ENCODE peak calls at places on chromosomes 6 and 20, in eight cellular contexts. One of them, this sample, is unnamed.

GRCh38 chr6:108559097-108559883 is 1.4 kb upstream of the FOXO3 start:
- DNase-seq in T-cell: peak; percentile 89
- DNase-seq in iPS-NIHi11: peak; percentile 58
- DNase-seq in T-helper 9 cell: peak; percentile 82
- DNase-seq in activated T-helper 1 cell treated with Interleukin-2 at 50 U/mL for 16 hours: peak; percentile 83
- DNase-seq in activated CD8-positive, alpha-beta memory T cell treated with anti-CD3 and anti-CD28 coated beads, Interleukin-2, amount 50 U/mL, for 48 hours: peak; percentile 88
- DNase-seq in left lobe of liver: peak; percentile 95
- DNase-seq in CD4-positive, CD25-positive, alpha-beta regulatory T cell: peak; percentile 90
- DNase-seq in this sample: peak; percentile 89

GRCh38 chr6:136923116-136923953 is 1.2 kb downstream of the SLC35D3 start:
- DNase-seq in T-cell: no peak
- DNase-seq in left lobe of liver: no peak
- DNase-seq in CD4-positive, CD25-positive, alpha-beta regulatory T cell: peak; percentile 19
- DNase-seq in activated CD8-positive, alpha-beta memory T cell treated with anti-CD3 and anti-CD28 coated beads, Interleukin-2, amount 50 U/mL, for 48 hours: peak; percentile 56
- DNase-seq in T-helper 9 cell: no peak
- DNase-seq in iPS-NIHi11: peak; percentile 49
- DNase-seq in activated T-helper 1 cell treated with Interleukin-2 at 50 U/mL for 16 hours: no peak
- DNase-seq in this sample: peak; percentile 10

GRCh38 chr20:24993337-24994185 is 1.0 kb upstream of the APMAP start:
- DNase-seq in activated CD8-positive, alpha-beta memory T cell treated with anti-CD3 and anti-CD28 coated beads, Interleukin-2, amount 50 U/mL, for 48 hours: no peak
- DNase-seq in CD4-positive, CD25-positive, alpha-beta regulatory T cell: peak; percentile 8
- DNase-seq in T-helper 9 cell: no peak
- DNase-seq in left lobe of liver: peak; percentile 22
- DNase-seq in activated T-helper 1 cell treated with Interleukin-2 at 50 U/mL for 16 hours: no peak
- DNase-seq in T-cell: no peak
- DNase-seq in iPS-NIHi11: no peak
- DNase-seq in this sample: no peak

GRCh38 chr20:22691369-22692118 is 107.2 kb upstream of the FOXA2 start:
- DNase-seq in activated T-helper 1 cell treated with Interleukin-2 at 50 U/mL for 16 hours: no peak
- DNase-seq in T-cell: peak; percentile 4
- DNase-seq in CD4-positive, CD25-positive, alpha-beta regulatory T cell: peak; percentile 46
- DNase-seq in left lobe of liver: peak; percentile 76
- DNase-seq in iPS-NIHi11: peak; percentile 90
- DNase-seq in activated CD8-positive, alpha-beta memory T cell treated with anti-CD3 and anti-CD28 coated beads, Interleukin-2, amount 50 U/mL, for 48 hours: peak; percentile 73
- DNase-seq in T-helper 9 cell: peak; percentile 6
- DNase-seq in this sample: peak; percentile 92

GRCh38 chr6:21257125-21257524 is 336.4 kb upstream of the SOX4 start:
- DNase-seq in T-helper 9 cell: no peak
- DNase-seq in CD4-positive, CD25-positive, alpha-beta regulatory T cell: no peak
- DNase-seq in activated CD8-positive, alpha-beta memory T cell treated with anti-CD3 and anti-CD28 coated beads, Interleukin-2, amount 50 U/mL, for 48 hours: no peak
- DNase-seq in activated T-helper 1 cell treated with Interleukin-2 at 50 U/mL for 16 hours: no peak
- DNase-seq in T-cell: no peak
- DNase-seq in left lobe of liver: no peak
- DNase-seq in iPS-NIHi11: no peak
- DNase-seq in this sample: no peak

GRCh38 chr20:57289401-57290177 is 23.1 kb upstream of the BMP7 start:
- DNase-seq in T-cell: no peak
- DNase-seq in activated T-helper 1 cell treated with Interleukin-2 at 50 U/mL for 16 hours: no peak
- DNase-seq in T-helper 9 cell: no peak
- DNase-seq in iPS-NIHi11: no peak
- DNase-seq in activated CD8-positive, alpha-beta memory T cell treated with anti-CD3 and anti-CD28 coated beads, Interleukin-2, amount 50 U/mL, for 48 hours: no peak
- DNase-seq in left lobe of liver: no peak
- DNase-seq in CD4-positive, CD25-positive, alpha-beta regulatory T cell: no peak
- DNase-seq in this sample: peak; percentile 44

GRCh38 chr6:32610897-32611296 is 21.2 kb upstream of the HLA-DRB1 start:
- DNase-seq in CD4-positive, CD25-positive, alpha-beta regulatory T cell: no peak
- DNase-seq in iPS-NIHi11: no peak
- DNase-seq in T-helper 9 cell: no peak
- DNase-seq in activated CD8-positive, alpha-beta memory T cell treated with anti-CD3 and anti-CD28 coated beads, Interleukin-2, amount 50 U/mL, for 48 hours: no peak
- DNase-seq in activated T-helper 1 cell treated with Interleukin-2 at 50 U/mL for 16 hours: no peak
- DNase-seq in T-cell: no peak
- DNase-seq in left lobe of liver: no peak
- DNase-seq in this sample: no peak

GRCh38 chr20:49752504-49752903 is 38.8 kb upstream of the B4GALT5 start:
- DNase-seq in CD4-positive, CD25-positive, alpha-beta regulatory T cell: no peak
- DNase-seq in T-cell: no peak
- DNase-seq in T-helper 9 cell: no peak
- DNase-seq in iPS-NIHi11: no peak
- DNase-seq in left lobe of liver: no peak
- DNase-seq in activated T-helper 1 cell treated with Interleukin-2 at 50 U/mL for 16 hours: no peak
- DNase-seq in activated CD8-positive, alpha-beta memory T cell treated with anti-CD3 and anti-CD28 coated beads, Interleukin-2, amount 50 U/mL, for 48 hours: no peak
- DNase-seq in this sample: no peak

GRCh38 chr6:166027761-166028160 is 139.9 kb downstream of the TBXT start:
- DNase-seq in CD4-positive, CD25-positive, alpha-beta regulatory T cell: no peak
- DNase-seq in activated T-helper 1 cell treated with Interleukin-2 at 50 U/mL for 16 hours: no peak
- DNase-seq in T-helper 9 cell: no peak
- DNase-seq in iPS-NIHi11: no peak
- DNase-seq in T-cell: no peak
- DNase-seq in activated CD8-positive, alpha-beta memory T cell treated with anti-CD3 and anti-CD28 coated beads, Interleukin-2, amount 50 U/mL, for 48 hours: no peak
- DNase-seq in left lobe of liver: no peak
- DNase-seq in this sample: no peak

GRCh38 chr6:37994238-37994637 is 174.7 kb downstream of the ZFAND3 start:
- DNase-seq in T-helper 9 cell: no peak
- DNase-seq in activated CD8-positive, alpha-beta memory T cell treated with anti-CD3 and anti-CD28 coated beads, Interleukin-2, amount 50 U/mL, for 48 hours: no peak
- DNase-seq in left lobe of liver: no peak
- DNase-seq in T-cell: no peak
- DNase-seq in iPS-NIHi11: no peak
- DNase-seq in activated T-helper 1 cell treated with Interleukin-2 at 50 U/mL for 16 hours: no peak
- DNase-seq in CD4-positive, CD25-positive, alpha-beta regulatory T cell: no peak
- DNase-seq in this sample: peak; percentile 42

This sample was measured in neural progenitor cell.